ENCODE peak calls at places on chromosomes 4 and X, in four cellular contexts. T is HCT116, A is upper lobe of left lung, I is K562. S is an unnamed sample. For H3K27me3, the result is how much of the 10 kb centered on the place peaks cover.

GRCh38 chrX:56385960-56386359 is 153.8 kb downstream of the KLF8 start:
- DNase-seq in T (no peak), I (no peak), A (no peak), S (no peak)

GRCh38 chr4:101682946-101683345 is 107.6 kb upstream of the BANK1 start:
- DNase-seq in T (no peak), A (no peak), I (no peak), S (no peak)

GRCh38 chrX:43809463-43809862 is 72.8 kb downstream of the MAOB start:
- DNase-seq in T (no peak), I (no peak), A (no peak), S (no peak)

GRCh38 chr4:18401868-18402267 is 380.3 kb upstream of the LCORL start:
- DNase-seq in T (no peak), A (no peak), I (no peak), S (no peak)

GRCh38 chr4:182808673-182809416 is 108.3 kb downstream of the DCTD start:
- DNase-seq in A (no peak), I (no peak), T (no peak), S (no peak)

GRCh38 chr4:112185740-112186670 is 40.8 kb downstream of the FAM241A start:
- DNase-seq in I (no peak), T (no peak), A (peak), S (no peak)

GRCh38 chr4:88357262-88357661 is 21.4 kb upstream of the HERC6 start:
- DNase-seq in T (no peak), A (no peak), I (no peak), S (no peak)

GRCh38 chr4:60724623-60725022 is 475.5 kb upstream of the ADGRL3 start:
- DNase-seq in T (no peak), I (no peak), A (no peak), S (no peak)

GRCh38 chrX:41558531-41558930 is 111.4 kb downstream of the NYX start:
- DNase-seq in A (no peak), I (peak), T (no peak), S (no peak)

GRCh38 chr4:88609387-88609786 is 17.1 kb downstream of the HERC3 start:
- DNase-seq in A (no peak), I (peak), T (no peak), S (no peak)

GRCh38 chrX:137684591-137684990 is 118.7 kb downstream of the ZIC3 start:
- DNase-seq in T (no peak), I (no peak), A (no peak), S (no peak)

GRCh38 chrX:12999422-12999821 is 24.5 kb downstream of the TMSB4X start:
- DNase-seq in A (no peak), T (no peak), I (no peak), S (no peak)

DNA sequence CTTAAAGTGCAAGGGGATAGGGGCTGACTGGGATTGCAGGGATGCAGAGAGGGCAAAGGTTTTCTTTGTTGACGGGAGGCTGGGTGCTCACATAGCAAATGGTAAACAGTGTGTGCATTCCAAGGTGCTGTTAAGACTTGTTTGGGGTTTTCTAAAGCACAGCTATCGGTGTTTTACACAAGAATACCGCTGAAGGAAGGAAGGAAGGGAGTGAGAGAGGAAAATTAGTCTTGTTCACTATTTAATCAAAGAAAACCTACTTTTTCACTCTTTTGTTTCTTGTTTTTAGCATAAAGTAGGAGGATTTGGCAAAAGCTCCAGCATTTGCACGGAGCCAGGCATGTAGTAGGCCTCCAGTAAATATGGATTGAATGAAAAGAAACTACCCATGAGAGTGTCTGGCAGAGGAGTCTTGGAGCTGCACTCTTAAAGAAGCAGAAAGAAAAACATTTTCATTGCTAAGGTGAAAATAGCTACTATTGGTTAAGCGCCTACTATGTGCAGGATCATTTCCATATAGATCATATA is 99.7 kb downstream of the FIP1L1 start:
- DNase-seq in I (no peak), T (no peak), A (no peak), S (no peak)
- H3K4me3 ChIP-seq in I (no peak), T (no peak), A (no peak), S (no peak)

DNA sequence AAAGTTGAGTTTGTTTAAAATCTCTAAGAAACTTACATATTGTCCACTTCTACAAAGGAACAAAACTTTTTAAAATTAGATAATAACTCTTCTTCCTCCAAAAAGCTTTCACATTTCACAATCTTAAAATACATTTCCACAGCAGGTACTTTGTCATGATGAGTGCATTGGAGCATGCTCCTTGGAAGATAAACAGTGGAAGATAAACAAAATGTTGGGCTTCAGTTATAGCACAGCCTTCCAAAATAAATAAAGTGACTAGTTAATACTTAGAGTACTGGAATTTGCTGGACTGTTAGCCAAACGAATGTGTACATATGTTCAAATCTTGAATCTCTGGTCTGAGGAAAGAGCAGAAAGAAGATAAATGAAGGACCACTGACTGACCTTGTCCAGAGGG is 54.9 kb upstream of the PDE5A start:
- DNase-seq in T (no peak), A (no peak), I (no peak), S (no peak)
- TF ChIP-seq POLR2AphosphoS5 in T (no peak), A (no peak), I (no peak), S (no peak)

GRCh38 chr4:72918362-72918761 is 151.2 kb downstream of the COX18 start:
- DNase-seq in T (no peak), A (no peak), I (no peak), S (no peak)
- H3K27me3 ChIP-seq in T (under half), A (under half), I (under half), S (under half)

GRCh38 chrX:135421537-135421931 is 210 bp upstream of the SMIM10L2A start:
- DNase-seq in I (peak), A (peak), T (peak), S (peak)
- H3K4me3 ChIP-seq in I (peak), A (peak), T (peak), S (peak)

GRCh38 chr4:72712997-72713396 is 144.0 kb upstream of the ADAMTS3 start:
- DNase-seq in A (no peak), I (no peak), T (no peak), S (no peak)

GRCh38 chr4:72714482-72715279 is 145.7 kb upstream of the ADAMTS3 start:
- DNase-seq in I (no peak), A (no peak), T (no peak), S (no peak)

GRCh38 chr4:72709475-72709874 is 140.5 kb upstream of the ADAMTS3 start:
- DNase-seq in T (no peak), A (no peak), I (no peak), S (no peak)

GRCh38 chr4:72715299-72715698 is 146.3 kb upstream of the ADAMTS3 start:
- DNase-seq in A (no peak), T (no peak), I (no peak), S (no peak)
- TF ChIP-seq POLR2AphosphoS5 in A (no peak), T (no peak), I (no peak), S (no peak)

GRCh38 chr4:41360911-41361830 is 104.4 kb downstream of the UCHL1 start:
- DNase-seq in A (peak), I (no peak), T (no peak), S (peak)

GRCh38 chr4:41363384-41363981 is 106.8 kb downstream of the UCHL1 start:
- DNase-seq in I (no peak), A (peak), T (no peak), S (no peak)

GRCh38 chr4:41364871-41365270 is 108.1 kb downstream of the UCHL1 start:
- DNase-seq in A (no peak), I (no peak), T (no peak), S (no peak)

GRCh38 chr4:41361831-41362646 is 105.3 kb downstream of the UCHL1 start:
- DNase-seq in I (no peak), A (no peak), T (no peak), S (no peak)

GRCh38 chr4:41362647-41363383 is 106.1 kb downstream of the UCHL1 start:
- DNase-seq in T (no peak), A (no peak), I (no peak), S (no peak)
- H3K27me3 ChIP-seq in T (under half), A (under half), I (under half), S (under half)

GRCh38 chr4:155506761-155507160 is 130.0 kb upstream of the MAP9 start:
- DNase-seq in A (no peak), T (no peak), I (no peak), S (no peak)

GRCh38 chr4:155512812-155513211 is 136.0 kb upstream of the MAP9 start:
- DNase-seq in I (no peak), T (no peak), A (no peak), S (no peak)

GRCh38 chr4:155512069-155512468 is 135.3 kb upstream of the MAP9 start:
- DNase-seq in T (no peak), A (no peak), I (no peak), S (no peak)

GRCh38 chr4:155510771-155511170 is 134.0 kb upstream of the MAP9 start:
- DNase-seq in T (no peak), A (no peak), I (no peak), S (no peak)

DNA sequence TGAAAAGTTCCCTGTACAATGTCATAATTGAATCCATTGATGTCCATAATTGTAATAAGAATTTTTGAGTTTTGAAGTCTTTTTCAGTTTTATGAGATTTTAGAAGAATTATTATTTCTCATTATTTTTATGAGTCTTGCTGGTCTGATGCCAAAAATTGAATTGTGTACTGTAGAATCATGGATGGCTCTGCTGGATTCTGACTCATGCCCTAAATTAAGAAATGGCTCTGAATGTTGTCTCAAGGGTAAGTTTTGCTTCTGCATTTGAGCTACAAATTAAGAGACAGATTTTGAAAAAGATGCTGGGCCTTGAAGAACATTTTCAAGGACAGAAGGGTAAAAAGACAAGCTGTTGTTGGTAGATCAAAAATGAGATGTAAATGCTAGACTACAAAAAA is 132.9 kb upstream of the MAP9 start:
- DNase-seq in A (no peak), T (no peak), I (no peak), S (no peak)
- H3K4me3 ChIP-seq in A (no peak), T (no peak), I (no peak), S (no peak)

DNA sequence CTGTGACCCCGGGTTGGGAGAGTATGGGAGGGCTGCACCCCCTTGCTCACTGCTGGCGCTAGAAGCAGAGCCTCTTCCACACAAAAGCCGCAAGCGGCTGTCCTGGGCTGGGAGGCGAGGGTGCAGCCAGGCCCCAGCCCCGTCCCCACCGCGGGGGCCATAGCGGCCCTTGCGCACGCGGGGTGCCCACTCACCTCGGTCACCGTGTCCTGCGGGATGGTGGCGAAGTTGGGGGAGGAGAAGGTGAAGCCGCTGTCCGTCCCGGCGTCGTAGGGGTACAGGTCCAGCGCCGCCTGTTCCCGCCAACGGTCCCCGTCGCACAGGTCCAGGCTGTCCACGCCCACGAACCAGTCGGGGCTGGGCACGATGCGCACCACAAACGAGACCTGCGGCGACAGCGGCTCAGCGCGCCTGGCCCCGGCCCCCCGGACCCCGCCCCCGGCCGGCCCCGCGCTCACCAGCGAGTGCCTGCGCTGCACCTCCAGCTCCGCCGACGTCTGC is 1.5 kb downstream of the SPON2 start:
- DNase-seq in T (no peak), A (no peak), I (no peak), S (no peak)
- TF ChIP-seq POLR2AphosphoS5 in T (no peak), A (no peak), I (no peak), S (no peak)